ENCODE peak calls at places on chromosomes 3 and 15, in eight cellular contexts. One of them, this sample, is unnamed.

GRCh38 chr15:68700395-68701123 is 120.1 kb downstream of the ANP32A start:
- DNase-seq in mesothelial cell of epicardium: no peak
- DNase-seq in stimulated activated CD8-positive, alpha-beta memory T cell treated with anti-CD3 and anti-CD28 coated beads, Interleukin-7, amount 100 ng/mL, for 4 hours: no peak
- DNase-seq in activated CD4-positive, alpha-beta T cell treated with anti-CD3 and anti-CD28 coated beads for 36 hours: no peak
- DNase-seq in C1 segment of cervical spinal cord: peak; percentile 78
- DNase-seq in effector memory CD8-positive, alpha-beta T cell: no peak
- DNase-seq in activated T-cell treated with anti-CD3 and anti-CD28 coated beads for 4 hours: no peak
- DNase-seq in H4: peak; percentile 60
- DNase-seq in this sample: no peak

GRCh38 chr15:101707983-101708382 is 16.3 kb downstream of the TARS3 start:
- DNase-seq in mesothelial cell of epicardium: no peak
- DNase-seq in stimulated activated CD8-positive, alpha-beta memory T cell treated with anti-CD3 and anti-CD28 coated beads, Interleukin-7, amount 100 ng/mL, for 4 hours: no peak
- DNase-seq in activated CD4-positive, alpha-beta T cell treated with anti-CD3 and anti-CD28 coated beads for 36 hours: no peak
- DNase-seq in C1 segment of cervical spinal cord: no peak
- DNase-seq in effector memory CD8-positive, alpha-beta T cell: no peak
- DNase-seq in activated T-cell treated with anti-CD3 and anti-CD28 coated beads for 4 hours: no peak
- DNase-seq in H4: no peak
- DNase-seq in this sample: no peak

GRCh38 chr3:1971780-1972179 is 126.9 kb upstream of the CNTN4 start:
- DNase-seq in mesothelial cell of epicardium: no peak
- DNase-seq in stimulated activated CD8-positive, alpha-beta memory T cell treated with anti-CD3 and anti-CD28 coated beads, Interleukin-7, amount 100 ng/mL, for 4 hours: no peak
- DNase-seq in activated CD4-positive, alpha-beta T cell treated with anti-CD3 and anti-CD28 coated beads for 36 hours: no peak
- DNase-seq in C1 segment of cervical spinal cord: no peak
- DNase-seq in effector memory CD8-positive, alpha-beta T cell: no peak
- DNase-seq in activated T-cell treated with anti-CD3 and anti-CD28 coated beads for 4 hours: no peak
- DNase-seq in H4: no peak
- DNase-seq in this sample: no peak

GRCh38 chr3:192892981-192893827 is 24.5 kb downstream of the MB21D2 start:
- DNase-seq in mesothelial cell of epicardium: no peak
- DNase-seq in stimulated activated CD8-positive, alpha-beta memory T cell treated with anti-CD3 and anti-CD28 coated beads, Interleukin-7, amount 100 ng/mL, for 4 hours: peak; percentile 54
- DNase-seq in activated CD4-positive, alpha-beta T cell treated with anti-CD3 and anti-CD28 coated beads for 36 hours: peak; percentile 81
- DNase-seq in C1 segment of cervical spinal cord: peak; percentile 12
- DNase-seq in effector memory CD8-positive, alpha-beta T cell: peak; percentile 38
- DNase-seq in activated T-cell treated with anti-CD3 and anti-CD28 coated beads for 4 hours: peak; percentile 25
- DNase-seq in H4: peak; percentile 98
- DNase-seq in this sample: no peak

GRCh38 chr15:96390986-96391385 is 60.5 kb downstream of the NR2F2 start:
- DNase-seq in mesothelial cell of epicardium: no peak
- DNase-seq in stimulated activated CD8-positive, alpha-beta memory T cell treated with anti-CD3 and anti-CD28 coated beads, Interleukin-7, amount 100 ng/mL, for 4 hours: no peak
- DNase-seq in activated CD4-positive, alpha-beta T cell treated with anti-CD3 and anti-CD28 coated beads for 36 hours: no peak
- DNase-seq in C1 segment of cervical spinal cord: no peak
- DNase-seq in effector memory CD8-positive, alpha-beta T cell: no peak
- DNase-seq in activated T-cell treated with anti-CD3 and anti-CD28 coated beads for 4 hours: no peak
- DNase-seq in H4: no peak
- DNase-seq in this sample: no peak

GRCh38 chr15:43102181-43102580 is 3.7 kb downstream of the UBR1 start:
- DNase-seq in mesothelial cell of epicardium: no peak
- DNase-seq in stimulated activated CD8-positive, alpha-beta memory T cell treated with anti-CD3 and anti-CD28 coated beads, Interleukin-7, amount 100 ng/mL, for 4 hours: no peak
- DNase-seq in activated CD4-positive, alpha-beta T cell treated with anti-CD3 and anti-CD28 coated beads for 36 hours: no peak
- DNase-seq in C1 segment of cervical spinal cord: no peak
- DNase-seq in effector memory CD8-positive, alpha-beta T cell: no peak
- DNase-seq in activated T-cell treated with anti-CD3 and anti-CD28 coated beads for 4 hours: no peak
- DNase-seq in H4: no peak
- DNase-seq in this sample: no peak

GRCh38 chr3:133159498-133160475 is 121.6 kb downstream of the TMEM108 start:
- DNase-seq in mesothelial cell of epicardium: no peak
- DNase-seq in stimulated activated CD8-positive, alpha-beta memory T cell treated with anti-CD3 and anti-CD28 coated beads, Interleukin-7, amount 100 ng/mL, for 4 hours: no peak
- DNase-seq in activated CD4-positive, alpha-beta T cell treated with anti-CD3 and anti-CD28 coated beads for 36 hours: no peak
- DNase-seq in C1 segment of cervical spinal cord: no peak
- DNase-seq in effector memory CD8-positive, alpha-beta T cell: no peak
- DNase-seq in activated T-cell treated with anti-CD3 and anti-CD28 coated beads for 4 hours: no peak
- DNase-seq in H4: no peak
- DNase-seq in this sample: no peak

GRCh38 chr15:38651328-38652038 is 86.9 kb upstream of the RASGRP1 start:
- DNase-seq in mesothelial cell of epicardium: no peak
- DNase-seq in stimulated activated CD8-positive, alpha-beta memory T cell treated with anti-CD3 and anti-CD28 coated beads, Interleukin-7, amount 100 ng/mL, for 4 hours: peak; percentile 47
- DNase-seq in activated CD4-positive, alpha-beta T cell treated with anti-CD3 and anti-CD28 coated beads for 36 hours: peak; percentile 68
- DNase-seq in C1 segment of cervical spinal cord: no peak
- DNase-seq in effector memory CD8-positive, alpha-beta T cell: peak; percentile 55
- DNase-seq in activated T-cell treated with anti-CD3 and anti-CD28 coated beads for 4 hours: peak; percentile 46
- DNase-seq in H4: no peak
- DNase-seq in this sample: no peak

GRCh38 chr15:84398763-84399701 is 163.5 kb downstream of the GOLGA6L4 start:
- DNase-seq in mesothelial cell of epicardium: no peak
- DNase-seq in stimulated activated CD8-positive, alpha-beta memory T cell treated with anti-CD3 and anti-CD28 coated beads, Interleukin-7, amount 100 ng/mL, for 4 hours: no peak
- DNase-seq in activated CD4-positive, alpha-beta T cell treated with anti-CD3 and anti-CD28 coated beads for 36 hours: no peak
- DNase-seq in C1 segment of cervical spinal cord: no peak
- DNase-seq in effector memory CD8-positive, alpha-beta T cell: no peak
- DNase-seq in activated T-cell treated with anti-CD3 and anti-CD28 coated beads for 4 hours: no peak
- DNase-seq in H4: no peak
- DNase-seq in this sample: peak; percentile 73

GRCh38 chr3:9727041-9727595 is 4.4 kb upstream of the BRPF1 start:
- DNase-seq in mesothelial cell of epicardium: no peak
- DNase-seq in stimulated activated CD8-positive, alpha-beta memory T cell treated with anti-CD3 and anti-CD28 coated beads, Interleukin-7, amount 100 ng/mL, for 4 hours: no peak
- DNase-seq in activated CD4-positive, alpha-beta T cell treated with anti-CD3 and anti-CD28 coated beads for 36 hours: peak; percentile 82
- DNase-seq in C1 segment of cervical spinal cord: no peak
- DNase-seq in effector memory CD8-positive, alpha-beta T cell: peak; percentile 40
- DNase-seq in activated T-cell treated with anti-CD3 and anti-CD28 coated beads for 4 hours: no peak
- DNase-seq in H4: no peak
- DNase-seq in this sample: no peak

GRCh38 chr3:14539384-14540208 is 546 bp downstream of the GRIP2 start:
- DNase-seq in mesothelial cell of epicardium: no peak
- DNase-seq in stimulated activated CD8-positive, alpha-beta memory T cell treated with anti-CD3 and anti-CD28 coated beads, Interleukin-7, amount 100 ng/mL, for 4 hours: no peak
- DNase-seq in activated CD4-positive, alpha-beta T cell treated with anti-CD3 and anti-CD28 coated beads for 36 hours: no peak
- DNase-seq in C1 segment of cervical spinal cord: no peak
- DNase-seq in effector memory CD8-positive, alpha-beta T cell: no peak
- DNase-seq in activated T-cell treated with anti-CD3 and anti-CD28 coated beads for 4 hours: no peak
- DNase-seq in H4: no peak
- DNase-seq in this sample: no peak

GRCh38 chr3:157098823-157099185 is 61.1 kb downstream of the CCNL1 start:
- DNase-seq in mesothelial cell of epicardium: no peak
- DNase-seq in stimulated activated CD8-positive, alpha-beta memory T cell treated with anti-CD3 and anti-CD28 coated beads, Interleukin-7, amount 100 ng/mL, for 4 hours: no peak
- DNase-seq in activated CD4-positive, alpha-beta T cell treated with anti-CD3 and anti-CD28 coated beads for 36 hours: no peak
- DNase-seq in C1 segment of cervical spinal cord: no peak
- DNase-seq in effector memory CD8-positive, alpha-beta T cell: no peak
- DNase-seq in activated T-cell treated with anti-CD3 and anti-CD28 coated beads for 4 hours: no peak
- DNase-seq in H4: no peak
- DNase-seq in this sample: no peak

GRCh38 chr3:74302959-74303358 is 311.5 kb downstream of the CNTN3 start:
- DNase-seq in mesothelial cell of epicardium: no peak
- DNase-seq in stimulated activated CD8-positive, alpha-beta memory T cell treated with anti-CD3 and anti-CD28 coated beads, Interleukin-7, amount 100 ng/mL, for 4 hours: no peak
- DNase-seq in activated CD4-positive, alpha-beta T cell treated with anti-CD3 and anti-CD28 coated beads for 36 hours: no peak
- DNase-seq in C1 segment of cervical spinal cord: no peak
- DNase-seq in effector memory CD8-positive, alpha-beta T cell: no peak
- DNase-seq in activated T-cell treated with anti-CD3 and anti-CD28 coated beads for 4 hours: no peak
- DNase-seq in H4: peak; percentile 3
- DNase-seq in this sample: no peak

GRCh38 chr3:35908366-35909232 is 269.3 kb downstream of the ARPP21 start:
- DNase-seq in mesothelial cell of epicardium: peak; percentile 28
- DNase-seq in stimulated activated CD8-positive, alpha-beta memory T cell treated with anti-CD3 and anti-CD28 coated beads, Interleukin-7, amount 100 ng/mL, for 4 hours: no peak
- DNase-seq in activated CD4-positive, alpha-beta T cell treated with anti-CD3 and anti-CD28 coated beads for 36 hours: peak; percentile 73
- DNase-seq in C1 segment of cervical spinal cord: peak; percentile 37
- DNase-seq in effector memory CD8-positive, alpha-beta T cell: no peak
- DNase-seq in activated T-cell treated with anti-CD3 and anti-CD28 coated beads for 4 hours: peak; percentile 8
- DNase-seq in H4: peak; percentile 50
- DNase-seq in this sample: no peak

GRCh38 chr15:38810686-38811085 is 246.1 kb upstream of the RASGRP1 start:
- DNase-seq in mesothelial cell of epicardium: no peak
- DNase-seq in stimulated activated CD8-positive, alpha-beta memory T cell treated with anti-CD3 and anti-CD28 coated beads, Interleukin-7, amount 100 ng/mL, for 4 hours: no peak
- DNase-seq in activated CD4-positive, alpha-beta T cell treated with anti-CD3 and anti-CD28 coated beads for 36 hours: no peak
- DNase-seq in C1 segment of cervical spinal cord: no peak
- DNase-seq in effector memory CD8-positive, alpha-beta T cell: no peak
- DNase-seq in activated T-cell treated with anti-CD3 and anti-CD28 coated beads for 4 hours: no peak
- DNase-seq in H4: no peak
- DNase-seq in this sample: no peak

GRCh38 chr3:105039004-105039403 is 327.7 kb upstream of the ALCAM start:
- DNase-seq in mesothelial cell of epicardium: no peak
- DNase-seq in stimulated activated CD8-positive, alpha-beta memory T cell treated with anti-CD3 and anti-CD28 coated beads, Interleukin-7, amount 100 ng/mL, for 4 hours: no peak
- DNase-seq in activated CD4-positive, alpha-beta T cell treated with anti-CD3 and anti-CD28 coated beads for 36 hours: no peak
- DNase-seq in C1 segment of cervical spinal cord: no peak
- DNase-seq in effector memory CD8-positive, alpha-beta T cell: no peak
- DNase-seq in activated T-cell treated with anti-CD3 and anti-CD28 coated beads for 4 hours: no peak
- DNase-seq in H4: no peak
- DNase-seq in this sample: no peak

GRCh38 chr15:84915011-84915958 is 30.8 kb downstream of the SLC28A1 start:
- DNase-seq in mesothelial cell of epicardium: peak; percentile 73
- DNase-seq in stimulated activated CD8-positive, alpha-beta memory T cell treated with anti-CD3 and anti-CD28 coated beads, Interleukin-7, amount 100 ng/mL, for 4 hours: peak; percentile 1
- DNase-seq in activated CD4-positive, alpha-beta T cell treated with anti-CD3 and anti-CD28 coated beads for 36 hours: peak; percentile 87
- DNase-seq in C1 segment of cervical spinal cord: no peak
- DNase-seq in effector memory CD8-positive, alpha-beta T cell: no peak
- DNase-seq in activated T-cell treated with anti-CD3 and anti-CD28 coated beads for 4 hours: peak; percentile 2
- DNase-seq in H4: peak; percentile 93
- DNase-seq in this sample: no peak

GRCh38 chr15:70127288-70127746 is 29.6 kb upstream of the TLE3 start:
- DNase-seq in mesothelial cell of epicardium: no peak
- DNase-seq in stimulated activated CD8-positive, alpha-beta memory T cell treated with anti-CD3 and anti-CD28 coated beads, Interleukin-7, amount 100 ng/mL, for 4 hours: no peak
- DNase-seq in activated CD4-positive, alpha-beta T cell treated with anti-CD3 and anti-CD28 coated beads for 36 hours: no peak
- DNase-seq in C1 segment of cervical spinal cord: peak; percentile 32
- DNase-seq in effector memory CD8-positive, alpha-beta T cell: no peak
- DNase-seq in activated T-cell treated with anti-CD3 and anti-CD28 coated beads for 4 hours: no peak
- DNase-seq in H4: peak; percentile 65
- DNase-seq in this sample: no peak

GRCh38 chr3:172787746-172788145 is 37.2 kb downstream of the ECT2 start:
- DNase-seq in mesothelial cell of epicardium: no peak
- DNase-seq in stimulated activated CD8-positive, alpha-beta memory T cell treated with anti-CD3 and anti-CD28 coated beads, Interleukin-7, amount 100 ng/mL, for 4 hours: no peak
- DNase-seq in activated CD4-positive, alpha-beta T cell treated with anti-CD3 and anti-CD28 coated beads for 36 hours: no peak
- DNase-seq in C1 segment of cervical spinal cord: no peak
- DNase-seq in effector memory CD8-positive, alpha-beta T cell: no peak
- DNase-seq in activated T-cell treated with anti-CD3 and anti-CD28 coated beads for 4 hours: no peak
- DNase-seq in H4: no peak
- DNase-seq in this sample: no peak

GRCh38 chr3:161081675-161082462 is 23.3 kb downstream of the B3GALNT1 start:
- DNase-seq in mesothelial cell of epicardium: no peak
- DNase-seq in stimulated activated CD8-positive, alpha-beta memory T cell treated with anti-CD3 and anti-CD28 coated beads, Interleukin-7, amount 100 ng/mL, for 4 hours: no peak
- DNase-seq in activated CD4-positive, alpha-beta T cell treated with anti-CD3 and anti-CD28 coated beads for 36 hours: no peak
- DNase-seq in C1 segment of cervical spinal cord: no peak
- DNase-seq in effector memory CD8-positive, alpha-beta T cell: no peak
- DNase-seq in activated T-cell treated with anti-CD3 and anti-CD28 coated beads for 4 hours: no peak
- DNase-seq in H4: no peak
- DNase-seq in this sample: no peak

GRCh38 chr15:60590935-60591490 is 112.1 kb upstream of the ICE2 start:
- DNase-seq in mesothelial cell of epicardium: peak; percentile 32
- DNase-seq in stimulated activated CD8-positive, alpha-beta memory T cell treated with anti-CD3 and anti-CD28 coated beads, Interleukin-7, amount 100 ng/mL, for 4 hours: no peak
- DNase-seq in activated CD4-positive, alpha-beta T cell treated with anti-CD3 and anti-CD28 coated beads for 36 hours: peak; percentile 72
- DNase-seq in C1 segment of cervical spinal cord: peak; percentile 14
- DNase-seq in effector memory CD8-positive, alpha-beta T cell: peak; percentile 54
- DNase-seq in activated T-cell treated with anti-CD3 and anti-CD28 coated beads for 4 hours: no peak
- DNase-seq in H4: no peak
- DNase-seq in this sample: peak; percentile 82

GRCh38 chr15:34122771-34123183 is 20.9 kb downstream of the PGBD4 start:
- DNase-seq in mesothelial cell of epicardium: no peak
- DNase-seq in stimulated activated CD8-positive, alpha-beta memory T cell treated with anti-CD3 and anti-CD28 coated beads, Interleukin-7, amount 100 ng/mL, for 4 hours: no peak
- DNase-seq in activated CD4-positive, alpha-beta T cell treated with anti-CD3 and anti-CD28 coated beads for 36 hours: no peak
- DNase-seq in C1 segment of cervical spinal cord: no peak
- DNase-seq in effector memory CD8-positive, alpha-beta T cell: no peak
- DNase-seq in activated T-cell treated with anti-CD3 and anti-CD28 coated beads for 4 hours: no peak
- DNase-seq in H4: peak; percentile 68
- DNase-seq in this sample: no peak

GRCh38 chr15:98955980-98956723 is 51.4 kb downstream of the PGPEP1L start:
- DNase-seq in mesothelial cell of epicardium: no peak
- DNase-seq in stimulated activated CD8-positive, alpha-beta memory T cell treated with anti-CD3 and anti-CD28 coated beads, Interleukin-7, amount 100 ng/mL, for 4 hours: no peak
- DNase-seq in activated CD4-positive, alpha-beta T cell treated with anti-CD3 and anti-CD28 coated beads for 36 hours: no peak
- DNase-seq in C1 segment of cervical spinal cord: peak; percentile 33
- DNase-seq in effector memory CD8-positive, alpha-beta T cell: no peak
- DNase-seq in activated T-cell treated with anti-CD3 and anti-CD28 coated beads for 4 hours: no peak
- DNase-seq in H4: no peak
- DNase-seq in this sample: peak; percentile 57

GRCh38 chr3:113695426-113695817 is 1.0 kb downstream of the USF3 start:
- DNase-seq in mesothelial cell of epicardium: no peak
- DNase-seq in stimulated activated CD8-positive, alpha-beta memory T cell treated with anti-CD3 and anti-CD28 coated beads, Interleukin-7, amount 100 ng/mL, for 4 hours: no peak
- DNase-seq in activated CD4-positive, alpha-beta T cell treated with anti-CD3 and anti-CD28 coated beads for 36 hours: no peak
- DNase-seq in C1 segment of cervical spinal cord: no peak
- DNase-seq in effector memory CD8-positive, alpha-beta T cell: no peak
- DNase-seq in activated T-cell treated with anti-CD3 and anti-CD28 coated beads for 4 hours: no peak
- DNase-seq in H4: no peak
- DNase-seq in this sample: no peak

GRCh38 chr3:72247126-72247525 is 462.2 kb upstream of the PROK2 start:
- DNase-seq in mesothelial cell of epicardium: no peak
- DNase-seq in stimulated activated CD8-positive, alpha-beta memory T cell treated with anti-CD3 and anti-CD28 coated beads, Interleukin-7, amount 100 ng/mL, for 4 hours: no peak
- DNase-seq in activated CD4-positive, alpha-beta T cell treated with anti-CD3 and anti-CD28 coated beads for 36 hours: no peak
- DNase-seq in C1 segment of cervical spinal cord: no peak
- DNase-seq in effector memory CD8-positive, alpha-beta T cell: no peak
- DNase-seq in activated T-cell treated with anti-CD3 and anti-CD28 coated beads for 4 hours: no peak
- DNase-seq in H4: no peak
- DNase-seq in this sample: no peak

GRCh38 chr3:72223116-72223515 is 438.2 kb upstream of the PROK2 start:
- DNase-seq in mesothelial cell of epicardium: no peak
- DNase-seq in stimulated activated CD8-positive, alpha-beta memory T cell treated with anti-CD3 and anti-CD28 coated beads, Interleukin-7, amount 100 ng/mL, for 4 hours: no peak
- DNase-seq in activated CD4-positive, alpha-beta T cell treated with anti-CD3 and anti-CD28 coated beads for 36 hours: no peak
- DNase-seq in C1 segment of cervical spinal cord: no peak
- DNase-seq in effector memory CD8-positive, alpha-beta T cell: no peak
- DNase-seq in activated T-cell treated with anti-CD3 and anti-CD28 coated beads for 4 hours: no peak
- DNase-seq in H4: no peak
- DNase-seq in this sample: no peak

GRCh38 chr3:58173670-58174472 is 36.9 kb downstream of the DNASE1L3 start:
- DNase-seq in mesothelial cell of epicardium: no peak
- DNase-seq in stimulated activated CD8-positive, alpha-beta memory T cell treated with anti-CD3 and anti-CD28 coated beads, Interleukin-7, amount 100 ng/mL, for 4 hours: no peak
- DNase-seq in activated CD4-positive, alpha-beta T cell treated with anti-CD3 and anti-CD28 coated beads for 36 hours: peak; percentile 79
- DNase-seq in C1 segment of cervical spinal cord: no peak
- DNase-seq in effector memory CD8-positive, alpha-beta T cell: no peak
- DNase-seq in activated T-cell treated with anti-CD3 and anti-CD28 coated beads for 4 hours: no peak
- DNase-seq in H4: no peak
- DNase-seq in this sample: no peak